ENCODE peak calls at places on chromosomes 13 and 19, in six cellular contexts. One of them, this sample, is unnamed.

GRCh38 chr19:30222428-30222873 is 149.7 kb upstream of the ZNF536 start:
- DNase-seq in IMR-90: no peak
- DNase-seq in neuronal stem cell: no peak
- DNase-seq in mesendoderm: peak
- DNase-seq in H1: peak
- DNase-seq in mesenchymal stem cell: no peak
- DNase-seq in this sample: no peak

GRCh38 chr19:13037161-13037560 is 41.9 kb downstream of the NFIX start:
- DNase-seq in IMR-90: peak
- DNase-seq in neuronal stem cell: no peak
- DNase-seq in mesendoderm: peak
- DNase-seq in H1: no peak
- DNase-seq in mesenchymal stem cell: peak
- DNase-seq in this sample: peak

GRCh38 chr13:113387396-113387795 is 23.5 kb upstream of the GRTP1 start:
- DNase-seq in IMR-90: no peak
- DNase-seq in neuronal stem cell: no peak
- DNase-seq in mesendoderm: no peak
- DNase-seq in H1: no peak
- DNase-seq in mesenchymal stem cell: no peak
- DNase-seq in this sample: no peak

GRCh38 chr19:16885166-16885565 is 3.6 kb upstream of the F2RL3 start:
- DNase-seq in IMR-90: no peak
- DNase-seq in neuronal stem cell: no peak
- DNase-seq in mesendoderm: no peak
- DNase-seq in H1: no peak
- DNase-seq in mesenchymal stem cell: peak
- DNase-seq in this sample: no peak

GRCh38 chr13:98821372-98822237 is 69.1 kb upstream of the SLC15A1 start:
- DNase-seq in IMR-90: no peak
- DNase-seq in neuronal stem cell: no peak
- DNase-seq in mesendoderm: no peak
- DNase-seq in H1: no peak
- DNase-seq in mesenchymal stem cell: peak
- DNase-seq in this sample: no peak

GRCh38 chr13:111854403-111854802 is 212.5 kb upstream of the SOX1 start:
- DNase-seq in IMR-90: no peak
- DNase-seq in neuronal stem cell: no peak
- DNase-seq in mesendoderm: no peak
- DNase-seq in H1: peak
- DNase-seq in mesenchymal stem cell: no peak
- DNase-seq in this sample: no peak

GRCh38 chr13:45415112-45415511 is 3.1 kb downstream of the SLC25A30 start:
- DNase-seq in IMR-90: no peak
- DNase-seq in neuronal stem cell: no peak
- DNase-seq in mesendoderm: no peak
- DNase-seq in H1: no peak
- DNase-seq in mesenchymal stem cell: no peak
- DNase-seq in this sample: no peak

GRCh38 chr19:37855098-37855497 is 51.3 kb downstream of the WDR87 start:
- DNase-seq in IMR-90: peak
- DNase-seq in neuronal stem cell: no peak
- DNase-seq in mesendoderm: no peak
- DNase-seq in H1: no peak
- DNase-seq in mesenchymal stem cell: no peak
- DNase-seq in this sample: peak

GRCh38 chr13:49997935-49998334 is 1.1 kb downstream of the TRIM13 start:
- DNase-seq in IMR-90: no peak
- DNase-seq in neuronal stem cell: no peak
- DNase-seq in mesendoderm: peak
- DNase-seq in H1: no peak
- DNase-seq in mesenchymal stem cell: no peak
- DNase-seq in this sample: no peak

GRCh38 chr19:48754950-48755645 is at the start of gene FGF21:
- DNase-seq in IMR-90: no peak
- DNase-seq in neuronal stem cell: no peak
- DNase-seq in mesendoderm: peak
- DNase-seq in H1: no peak
- DNase-seq in mesenchymal stem cell: no peak
- DNase-seq in this sample: no peak

GRCh38 chr13:56909896-56910600 is 230.7 kb upstream of the PRR20A start:
- DNase-seq in IMR-90: no peak
- DNase-seq in neuronal stem cell: no peak
- DNase-seq in mesendoderm: no peak
- DNase-seq in H1: no peak
- DNase-seq in mesenchymal stem cell: no peak
- DNase-seq in this sample: no peak

GRCh38 chr13:99227909-99228688 is 27.4 kb downstream of the UBAC2 start:
- DNase-seq in IMR-90: no peak
- DNase-seq in neuronal stem cell: no peak
- DNase-seq in mesendoderm: no peak
- DNase-seq in H1: no peak
- DNase-seq in mesenchymal stem cell: no peak
- DNase-seq in this sample: peak

GRCh38 chr13:44573790-44574465 is 2.2 kb downstream of the TSC22D1 start:
- DNase-seq in IMR-90: peak
- DNase-seq in neuronal stem cell: no peak
- DNase-seq in mesendoderm: peak
- DNase-seq in H1: no peak
- DNase-seq in mesenchymal stem cell: peak
- DNase-seq in this sample: peak

GRCh38 chr13:51919531-51919930 is 57.8 kb downstream of the CCDC70 start:
- DNase-seq in IMR-90: no peak
- DNase-seq in neuronal stem cell: no peak
- DNase-seq in mesendoderm: no peak
- DNase-seq in H1: no peak
- DNase-seq in mesenchymal stem cell: no peak
- DNase-seq in this sample: peak

GRCh38 chr13:99386495-99386894 is 79.3 kb upstream of the GPR183 start:
- DNase-seq in IMR-90: no peak
- DNase-seq in neuronal stem cell: no peak
- DNase-seq in mesendoderm: peak
- DNase-seq in H1: peak
- DNase-seq in mesenchymal stem cell: no peak
- DNase-seq in this sample: no peak

GRCh38 chr19:49595006-49595818 is 4.2 kb downstream of the PRR12 start:
- DNase-seq in IMR-90: no peak
- DNase-seq in neuronal stem cell: no peak
- DNase-seq in mesendoderm: no peak
- DNase-seq in H1: no peak
- DNase-seq in mesenchymal stem cell: no peak
- DNase-seq in this sample: no peak

GRCh38 chr19:15759962-15760565 is 22.3 kb downstream of the OR10H3 start:
- DNase-seq in IMR-90: no peak
- DNase-seq in neuronal stem cell: no peak
- DNase-seq in mesendoderm: no peak
- DNase-seq in H1: no peak
- DNase-seq in mesenchymal stem cell: no peak
- DNase-seq in this sample: no peak

GRCh38 chr19:34692541-34692940 is 15.1 kb downstream of the ZNF302 start:
- DNase-seq in IMR-90: no peak
- DNase-seq in neuronal stem cell: no peak
- DNase-seq in mesendoderm: no peak
- DNase-seq in H1: no peak
- DNase-seq in mesenchymal stem cell: no peak
- DNase-seq in this sample: no peak

GRCh38 chr19:16160943-16161560 is 12.3 kb downstream of the CIB3 start:
- DNase-seq in IMR-90: peak
- DNase-seq in neuronal stem cell: no peak
- DNase-seq in mesendoderm: peak
- DNase-seq in H1: no peak
- DNase-seq in mesenchymal stem cell: peak
- DNase-seq in this sample: peak

GRCh38 chr13:89796196-89796595 is 1551.3 kb upstream of the MIR17HG start:
- DNase-seq in IMR-90: no peak
- DNase-seq in neuronal stem cell: no peak
- DNase-seq in mesendoderm: no peak
- DNase-seq in H1: no peak
- DNase-seq in mesenchymal stem cell: no peak
- DNase-seq in this sample: no peak

GRCh38 chr13:95535243-95535642 is 17.3 kb upstream of the CLDN10 start:
- DNase-seq in IMR-90: peak
- DNase-seq in neuronal stem cell: no peak
- DNase-seq in mesendoderm: peak
- DNase-seq in H1: no peak
- DNase-seq in mesenchymal stem cell: peak
- DNase-seq in this sample: peak

GRCh38 chr13:24272452-24273161 is 36.8 kb upstream of the C1QTNF9 start:
- DNase-seq in IMR-90: no peak
- DNase-seq in neuronal stem cell: no peak
- DNase-seq in mesendoderm: no peak
- DNase-seq in H1: no peak
- DNase-seq in mesenchymal stem cell: no peak
- DNase-seq in this sample: no peak

GRCh38 chr13:59531571-59532091 is 632.1 kb downstream of the DIAPH3 start:
- DNase-seq in IMR-90: peak
- DNase-seq in neuronal stem cell: no peak
- DNase-seq in mesendoderm: peak
- DNase-seq in H1: peak
- DNase-seq in mesenchymal stem cell: peak
- DNase-seq in this sample: peak

GRCh38 chr13:101018720-101019119 is 344.1 kb upstream of the TMTC4 start:
- DNase-seq in IMR-90: peak
- DNase-seq in neuronal stem cell: no peak
- DNase-seq in mesendoderm: peak
- DNase-seq in H1: no peak
- DNase-seq in mesenchymal stem cell: peak
- DNase-seq in this sample: peak

GRCh38 chr13:54424344-54424743 is 1395.7 kb downstream of the OLFM4 start:
- DNase-seq in IMR-90: no peak
- DNase-seq in neuronal stem cell: no peak
- DNase-seq in mesendoderm: peak
- DNase-seq in H1: no peak
- DNase-seq in mesenchymal stem cell: no peak
- DNase-seq in this sample: no peak

GRCh38 chr13:76667551-76667950 is 218.7 kb downstream of the KCTD12 start:
- DNase-seq in IMR-90: peak
- DNase-seq in neuronal stem cell: no peak
- DNase-seq in mesendoderm: peak
- DNase-seq in H1: no peak
- DNase-seq in mesenchymal stem cell: peak
- DNase-seq in this sample: no peak

DNA sequence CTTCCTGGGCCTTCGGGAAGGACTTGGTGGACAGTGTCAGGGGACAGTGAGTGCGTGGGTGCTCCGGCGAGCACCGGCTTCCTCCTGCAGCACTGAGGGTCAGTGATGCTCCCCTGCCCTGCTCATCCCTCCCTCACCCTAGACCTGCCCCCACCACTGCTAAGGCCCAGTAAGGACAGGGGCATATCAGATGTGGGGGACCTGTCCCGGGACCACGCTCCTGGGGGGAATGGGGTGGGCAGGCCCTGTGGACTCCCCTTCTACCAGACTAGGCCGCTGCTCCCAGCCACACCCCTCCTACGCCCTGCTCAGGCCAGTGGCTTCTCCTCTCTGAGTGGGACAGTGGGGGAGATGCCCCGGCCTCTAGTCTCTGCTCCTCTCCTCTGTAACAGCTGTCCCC is 3.2 kb downstream of the MICOS13 start:
- DNase-seq in IMR-90: no peak
- DNase-seq in neuronal stem cell: no peak
- DNase-seq in mesendoderm: no peak
- DNase-seq in H1: no peak
- DNase-seq in mesenchymal stem cell: no peak
- DNase-seq in this sample: no peak
- H3K27ac ChIP-seq in IMR-90: no peak
- H3K27ac ChIP-seq in neuronal stem cell: no peak
- H3K27ac ChIP-seq in mesendoderm: no peak
- H3K27ac ChIP-seq in H1: no peak
- H3K27ac ChIP-seq in mesenchymal stem cell: no peak
- H3K27ac ChIP-seq in this sample: no peak

GRCh38 chr13:30216111-30216510 is 91.2 kb downstream of the KATNAL1 start:
- DNase-seq in IMR-90: no peak
- DNase-seq in neuronal stem cell: no peak
- DNase-seq in mesendoderm: peak
- DNase-seq in H1: no peak
- DNase-seq in mesenchymal stem cell: no peak
- DNase-seq in this sample: no peak

GRCh38 chr13:30212256-30212655 is 95.1 kb downstream of the KATNAL1 start:
- DNase-seq in IMR-90: no peak
- DNase-seq in neuronal stem cell: no peak
- DNase-seq in mesendoderm: no peak
- DNase-seq in H1: no peak
- DNase-seq in mesenchymal stem cell: no peak
- DNase-seq in this sample: no peak
- H3K23ac ChIP-seq in IMR-90: no peak
- H3K23ac ChIP-seq in neuronal stem cell: no peak
- H3K23ac ChIP-seq in mesendoderm: no peak
- H3K23ac ChIP-seq in H1: no peak
- H3K23ac ChIP-seq in mesenchymal stem cell: no peak
- H3K23ac ChIP-seq in this sample: no peak

DNA sequence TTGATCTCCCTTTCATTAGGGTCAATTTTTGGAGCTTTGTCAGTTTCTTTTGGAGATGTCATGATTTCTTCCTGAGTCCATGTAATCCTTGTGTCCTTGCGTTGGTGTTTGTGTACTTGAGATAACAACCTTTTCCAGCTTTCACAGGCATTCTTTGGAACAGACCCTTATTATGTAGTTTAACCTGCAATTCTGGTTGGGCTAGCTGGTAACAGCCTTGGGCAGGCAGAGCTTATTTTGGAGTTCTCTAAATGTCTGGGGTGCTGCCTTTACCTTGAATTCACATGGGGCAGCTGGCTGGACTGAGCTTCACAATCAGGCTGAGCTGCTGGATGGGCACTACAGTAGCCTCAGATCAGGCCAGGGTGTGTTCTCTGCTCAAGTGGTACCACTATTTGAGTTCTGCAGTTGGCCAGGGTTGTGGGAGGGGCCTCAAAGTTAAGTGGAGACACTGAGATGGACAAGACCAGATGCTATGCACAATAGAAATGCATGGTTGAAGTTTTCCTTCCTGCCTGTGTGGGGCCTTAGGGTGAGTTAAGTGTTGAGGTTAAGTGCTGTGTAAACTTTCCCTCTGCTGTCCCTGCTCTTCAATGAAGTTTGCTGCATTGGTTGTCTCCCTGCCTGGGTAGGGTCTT is 277.3 kb downstream of the ATP8A2 start:
- DNase-seq in IMR-90: no peak
- DNase-seq in neuronal stem cell: no peak
- DNase-seq in mesendoderm: no peak
- DNase-seq in H1: no peak
- DNase-seq in mesenchymal stem cell: no peak
- DNase-seq in this sample: peak
- H2BK5ac ChIP-seq in IMR-90: no peak
- H2BK5ac ChIP-seq in neuronal stem cell: no peak
- H2BK5ac ChIP-seq in mesendoderm: no peak
- H2BK5ac ChIP-seq in H1: no peak
- H2BK5ac ChIP-seq in mesenchymal stem cell: no peak
- H2BK5ac ChIP-seq in this sample: peak

DNA sequence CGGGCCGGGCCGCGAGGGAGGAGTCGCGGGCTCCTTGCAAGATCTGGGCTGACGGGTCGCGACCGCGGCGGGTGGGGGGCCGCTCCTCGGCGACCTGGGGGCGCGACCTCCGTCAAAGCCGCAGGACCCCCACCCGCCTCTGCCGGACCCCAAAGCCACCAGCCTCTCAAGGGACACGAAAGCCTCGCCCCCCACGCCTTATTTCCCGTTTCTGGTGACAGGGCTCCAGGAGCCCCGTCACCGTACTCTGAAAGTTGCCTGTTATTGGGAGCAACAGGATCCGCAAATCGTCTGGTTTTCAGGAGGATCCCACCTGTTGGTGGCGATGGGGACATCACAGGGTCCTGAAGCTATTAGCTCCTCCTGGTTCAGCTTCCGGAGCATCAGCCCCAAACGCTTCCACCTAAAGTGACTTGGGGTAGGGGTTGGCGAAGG is 531 bp downstream of the MAU2 start:
- DNase-seq in IMR-90: no peak
- DNase-seq in neuronal stem cell: peak
- DNase-seq in mesendoderm: peak
- DNase-seq in H1: peak
- DNase-seq in mesenchymal stem cell: peak
- DNase-seq in this sample: peak
- H3K27ac ChIP-seq in IMR-90: peak
- H3K27ac ChIP-seq in neuronal stem cell: peak
- H3K27ac ChIP-seq in mesendoderm: peak
- H3K27ac ChIP-seq in H1: peak
- H3K27ac ChIP-seq in mesenchymal stem cell: no peak
- H3K27ac ChIP-seq in this sample: peak

This sample was measured in trophoblast cell.